ENCODE peak calls at places on chromosomes 6 and 20, in nine cellular contexts. N is mesendoderm, S is NCI-H446, K is endodermal cell, R is glutamatergic neuron, Q is ELF-1, O is sigmoid colon, Z is islet precursor cell, H is NB4. F is an unnamed sample.

GRCh38 chr6:30727920-30728605 is 7.9 kb downstream of the TUBB start:
- DNase-seq in N (peak; percentile 78), S (no peak), K (no peak), R (no peak), Q (no peak), O (no peak), Z (no peak), H (peak; percentile 38), F (no peak)

GRCh38 chr20:17875106-17875980 is 93.3 kb downstream of the SNX5 start:
- DNase-seq in N (no peak), S (peak; percentile 11), K (no peak), R (no peak), Q (no peak), O (peak; percentile 95), Z (no peak), H (no peak), F (peak; percentile 49)

GRCh38 chr6:116136933-116137340 is 11.0 kb upstream of the COL10A1 start:
- DNase-seq in N (no peak), S (no peak), K (no peak), R (no peak), Q (no peak), O (no peak), Z (no peak), H (peak; percentile 31), F (no peak)

GRCh38 chr6:136582702-136583471 is 32.7 kb upstream of the MAP7 start:
- DNase-seq in N (no peak), S (peak; percentile 5), K (no peak), R (no peak), Q (no peak), O (no peak), Z (no peak), H (peak; percentile 53), F (peak; percentile 12)

GRCh38 chr20:34268851-34269668 is 27.8 kb downstream of the ASIP start:
- DNase-seq in N (peak; percentile 75), S (no peak), K (peak; percentile 82), R (peak; percentile 48), Q (peak; percentile 67), O (no peak), Z (peak; percentile 72), H (no peak), F (no peak)

GRCh38 chr6:51644426-51644825 is 443.0 kb downstream of the PKHD1 start:
- DNase-seq in N (no peak), S (no peak), K (no peak), R (no peak), Q (no peak), O (no peak), Z (no peak), H (no peak), F (no peak)

GRCh38 chr6:44057931-44058616 is 69.2 kb downstream of the MRPL14 start:
- DNase-seq in N (no peak), S (no peak), K (no peak), R (no peak), Q (no peak), O (no peak), Z (no peak), H (no peak), F (no peak)

GRCh38 chr6:105326216-105326615 is 76.7 kb downstream of the PREP start:
- DNase-seq in N (no peak), S (no peak), K (no peak), R (no peak), Q (no peak), O (no peak), Z (no peak), H (no peak), F (no peak)

GRCh38 chr6:105786890-105787655 is 299.1 kb upstream of the PRDM1 start:
- DNase-seq in N (no peak), S (no peak), K (no peak), R (no peak), Q (no peak), O (no peak), Z (no peak), H (no peak), F (no peak)

GRCh38 chr6:132060591-132060990 is 109.4 kb upstream of the CCN2 start:
- DNase-seq in N (no peak), S (no peak), K (no peak), R (no peak), Q (no peak), O (no peak), Z (no peak), H (no peak), F (no peak)

GRCh38 chr6:90485615-90486277 is 101.1 kb downstream of the MAP3K7 start:
- DNase-seq in N (no peak), S (no peak), K (no peak), R (no peak), Q (no peak), O (no peak), Z (no peak), H (no peak), F (no peak)

GRCh38 chr20:20375862-20376261 is 8.0 kb downstream of the INSM1 start:
- DNase-seq in N (no peak), S (no peak), K (no peak), R (no peak), Q (no peak), O (no peak), Z (no peak), H (peak; percentile 41), F (no peak)

GRCh38 chr20:36542019-36542488 is 735 bp downstream of the MYL9 start:
- DNase-seq in N (peak; percentile 83), S (no peak), K (peak; percentile 91), R (peak; percentile 55), Q (peak; percentile 84), O (peak; percentile 89), Z (peak; percentile 91), H (peak; percentile 32), F (no peak)

GRCh38 chr6:107673076-107673494 is 151.0 kb downstream of the SCML4 start:
- DNase-seq in N (no peak), S (no peak), K (no peak), R (no peak), Q (no peak), O (no peak), Z (no peak), H (no peak), F (no peak)

GRCh38 chr20:60239981-60240380 is 281.8 kb downstream of the CDH26 start:
- DNase-seq in N (no peak), S (no peak), K (no peak), R (no peak), Q (no peak), O (no peak), Z (peak; percentile 31), H (no peak), F (no peak)

GRCh38 chr6:91276315-91276714 is 689.4 kb upstream of the MAP3K7 start:
- DNase-seq in N (peak; percentile 76), S (no peak), K (no peak), R (no peak), Q (peak; percentile 12), O (no peak), Z (no peak), H (peak; percentile 37), F (no peak)

GRCh38 chr6:145761584-145761983 is 26.3 kb upstream of the EPM2A start:
- DNase-seq in N (no peak), S (no peak), K (no peak), R (no peak), Q (no peak), O (no peak), Z (no peak), H (no peak), F (no peak)

GRCh38 chr20:46802696-46803445 is 91.8 kb upstream of the EYA2 start:
- DNase-seq in N (no peak), S (peak; percentile 66), K (no peak), R (no peak), Q (no peak), O (no peak), Z (peak; percentile 17), H (no peak), F (no peak)